ENCODE peak calls at places on chromosomes 3 and 15, in four cellular contexts. Q, M, N and W are unnamed samples.

GRCh38 chr3:190534386-190534785 is 20.5 kb downstream of the IL1RAP start:
- DNase-seq in Q (no peak), M (no peak), N (no peak), W (peak)

GRCh38 chr3:32334675-32335074 is 57.0 kb upstream of the CMTM7 start:
- DNase-seq in Q (no peak), M (no peak), N (peak), W (peak)

GRCh38 chr3:29186131-29186599 is 94.7 kb upstream of the RBMS3 start:
- DNase-seq in Q (no peak), M (no peak), N (no peak), W (peak)

GRCh38 chr3:132014105-132014504 is 20.7 kb downstream of the CPNE4 start:
- DNase-seq in Q (no peak), M (no peak), N (no peak), W (no peak)

GRCh38 chr3:149314807-149315578 is 18.4 kb downstream of the TM4SF18 start:
- DNase-seq in Q (no peak), M (no peak), N (no peak), W (peak)

GRCh38 chr3:198080521-198081384 is 120.7 kb downstream of the LMLN start:
- DNase-seq in Q (peak), M (peak), N (peak), W (peak)

GRCh38 chr3:16338124-16338523 is 73.1 kb downstream of the OXNAD1 start:
- DNase-seq in Q (peak), M (no peak), N (peak), W (no peak)

GRCh38 chr15:63905131-63905530 is 71.4 kb upstream of the HERC1 start:
- DNase-seq in Q (no peak), M (no peak), N (no peak), W (no peak)

GRCh38 chr3:82743196-82743595 is 981.8 kb upstream of the GBE1 start:
- DNase-seq in Q (no peak), M (no peak), N (no peak), W (no peak)

GRCh38 chr15:63889831-63890230 is 56.1 kb upstream of the HERC1 start:
- DNase-seq in Q (no peak), M (no peak), N (no peak), W (no peak)

GRCh38 chr15:63135804-63136203 is 14.1 kb downstream of the LACTB start:
- DNase-seq in Q (no peak), M (no peak), N (peak), W (peak)

GRCh38 chr3:134803051-134803505 is 8.0 kb downstream of the EPHB1 start:
- DNase-seq in Q (no peak), M (no peak), N (no peak), W (no peak)

GRCh38 chr3:60633644-60634043 is 617.6 kb downstream of the FHIT start:
- DNase-seq in Q (no peak), M (peak), N (peak), W (no peak)

GRCh38 chr3:30638685-30639412 is 32.4 kb downstream of the TGFBR2 start:
- DNase-seq in Q (no peak), M (no peak), N (no peak), W (no peak)

GRCh38 chr15:95097366-95097765 is 866.0 kb downstream of the MCTP2 start:
- DNase-seq in Q (no peak), M (no peak), N (no peak), W (no peak)

GRCh38 chr3:191959876-191960418 is 499.0 kb downstream of the PYDC2 start:
- DNase-seq in Q (no peak), M (no peak), N (no peak), W (no peak)

GRCh38 chr3:71444028-71444860 is 139.3 kb downstream of the FOXP1 start:
- DNase-seq in Q (peak), M (no peak), N (peak), W (peak)

GRCh38 chr3:162998205-162998604 is 1501.6 kb downstream of the OTOL1 start:
- DNase-seq in Q (no peak), M (no peak), N (no peak), W (no peak)

GRCh38 chr15:40828447-40829036 is at the start of gene PPP1R14D:
- DNase-seq in Q (peak), M (no peak), N (no peak), W (no peak)

GRCh38 chr15:48414015-48414414 is 82.8 kb downstream of the DUT start:
- DNase-seq in Q (no peak), M (no peak), N (no peak), W (peak)

GRCh38 chr3:111072016-111072891 is 638 bp downstream of the NECTIN3 start:
- DNase-seq in Q (peak), M (peak), N (no peak), W (peak)

GRCh38 chr3:180913582-180914404 is 1.3 kb downstream of the FXR1 start:
- DNase-seq in Q (no peak), M (peak), N (no peak), W (peak)

GRCh38 chr3:188950832-188951489 is 220.8 kb upstream of the TPRG1 start:
- DNase-seq in Q (peak), M (no peak), N (peak), W (peak)

GRCh38 chr3:73024836-73025235 is 28.2 kb downstream of the PPP4R2 start:
- DNase-seq in Q (peak), M (no peak), N (no peak), W (no peak)

GRCh38 chr15:65923264-65923663 is 54.0 kb downstream of the RAB11A start:
- DNase-seq in Q (no peak), M (no peak), N (no peak), W (no peak)

GRCh38 chr3:31161889-31162288 is 267.4 kb upstream of the GADL1 start:
- DNase-seq in Q (no peak), M (no peak), N (no peak), W (no peak)

GRCh38 chr3:188232676-188233075 is 78.7 kb downstream of the LPP start:
- DNase-seq in Q (no peak), M (no peak), N (no peak), W (no peak)

GRCh38 chr3:52268036-52268435 is 10.4 kb downstream of the WDR82 start:
- DNase-seq in Q (no peak), M (no peak), N (no peak), W (no peak)

GRCh38 chr3:134334231-134334900 is 39.9 kb downstream of the AMOTL2 start:
- DNase-seq in Q (no peak), M (no peak), N (no peak), W (no peak)

GRCh38 chr3:123941150-123941941 is 19.7 kb downstream of the CCDC14 start:
- DNase-seq in Q (no peak), M (no peak), N (no peak), W (peak)

GRCh38 chr3:143294183-143294582 is 174.6 kb downstream of the CHST2 start:
- DNase-seq in Q (no peak), M (no peak), N (no peak), W (no peak)

GRCh38 chr3:65210026-65210814 is 522.4 kb upstream of the ADAMTS9 start:
- DNase-seq in Q (no peak), M (no peak), N (no peak), W (peak)

GRCh38 chr3:11080492-11080891 is 73.8 kb upstream of the HRH1 start:
- DNase-seq in Q (no peak), M (no peak), N (no peak), W (peak)

GRCh38 chr3:169764164-169764452 is 752 bp downstream of the TERC start:
- DNase-seq in Q (no peak), M (no peak), N (peak), W (peak)

GRCh38 chr15:70559223-70559823 is 204.0 kb downstream of the UACA start:
- DNase-seq in Q (peak), M (peak), N (peak), W (peak)

GRCh38 chr3:150830094-150830681 is 67.2 kb upstream of the SIAH2 start:
- DNase-seq in Q (no peak), M (peak), N (peak), W (no peak)

GRCh38 chr3:45583021-45583851 is 11.3 kb upstream of the LIMD1 start:
- DNase-seq in Q (peak), M (no peak), N (no peak), W (peak)

GRCh38 chr15:61624950-61625349 is 395.8 kb upstream of the RORA start:
- DNase-seq in Q (no peak), M (no peak), N (no peak), W (no peak)

GRCh38 chr15:61621865-61622264 is 392.8 kb upstream of the RORA start:
- DNase-seq in Q (no peak), M (no peak), N (no peak), W (no peak)

GRCh38 chr15:61623746-61624145 is 394.6 kb upstream of the RORA start:
- DNase-seq in Q (no peak), M (no peak), N (no peak), W (no peak)

GRCh38 chr15:61621146-61621545 is 392.0 kb upstream of the RORA start:
- DNase-seq in Q (peak), M (peak), N (peak), W (peak)
- TF ChIP-seq CTCF in Q (no peak), M (peak), N (peak), W (peak)

GRCh38 chr3:157088133-157088488 is 71.8 kb downstream of the CCNL1 start:
- DNase-seq in Q (no peak), M (no peak), N (no peak), W (no peak)

GRCh38 chr3:157087398-157088132 is 72.4 kb downstream of the CCNL1 start:
- DNase-seq in Q (no peak), M (no peak), N (no peak), W (peak)

GRCh38 chr3:157088506-157089454 is 71.2 kb downstream of the CCNL1 start:
- DNase-seq in Q (peak), M (peak), N (peak), W (peak)

GRCh38 chr3:157091096-157091833 is 68.7 kb downstream of the CCNL1 start:
- DNase-seq in Q (no peak), M (no peak), N (no peak), W (no peak)

GRCh38 chr3:157089455-157090221 is 70.3 kb downstream of the CCNL1 start:
- DNase-seq in Q (peak), M (peak), N (no peak), W (no peak)
- H3K4me3 ChIP-seq in Q (peak), M (peak), N (no peak), W (peak)

DNA sequence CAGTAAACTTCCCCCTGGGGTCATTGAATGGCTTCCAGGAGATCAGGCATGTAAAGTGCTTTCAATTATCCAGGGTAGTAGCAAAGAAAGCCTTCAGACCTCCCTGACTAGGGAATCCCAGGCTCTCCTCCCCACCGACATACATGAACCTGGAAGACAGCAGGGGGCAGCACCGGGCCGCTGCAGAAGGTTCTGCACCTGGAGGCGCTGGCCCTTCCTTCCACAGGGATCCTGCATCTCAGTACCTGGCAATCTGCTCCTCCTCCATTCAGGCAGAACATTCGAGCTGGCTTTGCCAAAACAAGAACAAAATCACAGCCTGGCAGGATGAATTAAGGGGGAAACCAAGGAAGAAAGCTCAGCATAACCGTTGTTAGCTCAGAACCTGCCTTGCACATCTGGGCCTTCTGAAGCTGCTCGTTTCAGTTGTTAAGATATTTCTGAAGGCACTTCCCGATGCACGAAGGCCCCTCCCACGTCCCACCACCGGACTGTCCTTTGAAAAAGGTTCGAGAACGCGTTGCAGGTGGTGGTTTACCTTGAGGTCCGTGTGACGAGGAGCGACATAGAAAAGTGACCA is 237.7 kb downstream of the SLCO3A1 start:
- DNase-seq in Q (peak), M (peak), N (peak), W (peak)
- TF ChIP-seq CTCF in Q (peak), M (peak), N (peak), W (peak)

DNA sequence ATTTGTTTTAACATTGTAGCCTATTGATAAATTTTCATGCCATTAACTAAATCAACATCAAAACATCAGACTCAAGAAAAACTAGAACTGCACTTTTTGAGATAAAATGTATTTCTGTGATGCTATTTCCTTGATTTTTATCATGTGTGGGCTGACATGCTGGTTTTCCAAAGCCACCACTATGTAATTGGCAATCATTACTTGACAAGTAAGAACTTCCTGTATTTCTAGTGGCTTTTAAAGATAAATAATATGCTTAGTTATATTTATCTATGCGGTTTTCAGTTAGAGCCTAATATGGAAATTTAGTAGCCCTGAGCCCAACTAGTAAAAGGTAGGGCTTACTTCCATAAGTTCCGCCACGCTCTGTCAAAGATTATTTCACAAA is 91.5 kb downstream of the PPARG start:
- DNase-seq in Q (no peak), M (no peak), N (no peak), W (no peak)
- H3K4me3 ChIP-seq in Q (no peak), M (no peak), N (no peak), W (no peak)